ENCODE peak calls at places on chromosomes 16 and 17, in seven cellular contexts. V is EL; C is heart right ventricle; I is midbrain; X is kidney tubule cell; F is effector CD4-positive, alpha-beta T cell; N is hypothalamus. E is an unnamed sample.

GRCh38 chr17:48012151-48012520 is 25.5 kb downstream of the COPZ2 start:
- DNase-seq in V (peak), C (no peak), I (peak), X (peak), F (peak), N (peak), E (no peak)

GRCh38 chr17:34711646-34712045 is 132.3 kb downstream of the TMEM132E start:
- DNase-seq in V (no peak), C (no peak), I (no peak), X (no peak), F (no peak), N (no peak), E (peak)

GRCh38 chr17:42132941-42133340 is 10.3 kb downstream of the HSPB9 start:
- DNase-seq in V (peak), C (peak), I (peak), X (peak), F (no peak), N (peak), E (no peak)

GRCh38 chr16:2206780-2207433 is 1.7 kb downstream of the MLST8 start:
- DNase-seq in V (no peak), C (no peak), I (no peak), X (no peak), F (no peak), N (no peak), E (no peak)

GRCh38 chr16:25298165-25298872 is 40.7 kb upstream of the ZKSCAN2 start:
- DNase-seq in V (no peak), C (no peak), I (no peak), X (no peak), F (no peak), N (no peak), E (no peak)

GRCh38 chr17:78889525-78889924 is 13.5 kb downstream of the CEP295NL start:
- DNase-seq in V (no peak), C (no peak), I (no peak), X (no peak), F (no peak), N (no peak), E (no peak)

GRCh38 chr16:57475711-57476339 is 10.5 kb downstream of the DOK4 start:
- DNase-seq in V (peak), C (no peak), I (no peak), X (peak), F (peak), N (peak), E (peak)

GRCh38 chr17:8430966-8431365 is 4.7 kb upstream of the NDEL1 start:
- DNase-seq in V (peak), C (peak), I (no peak), X (peak), F (no peak), N (peak), E (no peak)

GRCh38 chr16:81221731-81222130 is 16.8 kb upstream of the BCO1 start:
- DNase-seq in V (no peak), C (no peak), I (no peak), X (no peak), F (no peak), N (no peak), E (no peak)

GRCh38 chr17:56699186-56699895 is 105.8 kb downstream of the NOG start:
- DNase-seq in V (peak), C (peak), I (no peak), X (peak), F (no peak), N (no peak), E (peak)

GRCh38 chr17:81811705-81812570 is 8.0 kb downstream of the GCGR start:
- DNase-seq in V (no peak), C (no peak), I (no peak), X (no peak), F (no peak), N (no peak), E (no peak)

GRCh38 chr17:77842148-77842905 is 116.2 kb upstream of the TNRC6C start:
- DNase-seq in V (peak), C (no peak), I (no peak), X (peak), F (no peak), N (no peak), E (no peak)

GRCh38 chr16:86762035-86762550 is 183.7 kb downstream of the FOXL1 start:
- DNase-seq in V (no peak), C (no peak), I (no peak), X (no peak), F (no peak), N (no peak), E (no peak)

GRCh38 chr17:81909966-81910839 is 996 bp downstream of the PCYT2 start:
- DNase-seq in V (peak), C (no peak), I (no peak), X (peak), F (no peak), N (no peak), E (peak)

GRCh38 chr16:58684001-58684353 is 593 bp downstream of the SLC38A7 start:
- DNase-seq in V (no peak), C (no peak), I (no peak), X (peak), F (no peak), N (no peak), E (peak)

GRCh38 chr16:9096416-9096952 is 5.0 kb downstream of the HAPSTR1 start:
- DNase-seq in V (no peak), C (no peak), I (no peak), X (no peak), F (no peak), N (no peak), E (no peak)

GRCh38 chr17:61997649-61998048 is 67.4 kb downstream of the MED13 start:
- DNase-seq in V (peak), C (no peak), I (no peak), X (peak), F (no peak), N (no peak), E (no peak)

GRCh38 chr16:52068447-52069074 is 478.4 kb downstream of the TOX3 start:
- DNase-seq in V (no peak), C (no peak), I (peak), X (peak), F (no peak), N (no peak), E (peak)

GRCh38 chr16:24085665-24086064 is 170.5 kb upstream of the CACNG3 start:
- DNase-seq in V (no peak), C (no peak), I (no peak), X (no peak), F (no peak), N (no peak), E (no peak)

GRCh38 chr17:19705771-19706770 is 10.3 kb downstream of the SLC47A2 start:
- DNase-seq in V (no peak), C (no peak), I (no peak), X (no peak), F (no peak), N (no peak), E (no peak)

GRCh38 chr16:715448-716249 is 731 bp downstream of the METRN start:
- DNase-seq in V (peak), C (no peak), I (peak), X (peak), F (no peak), N (no peak), E (no peak)

GRCh38 chr17:75238684-75239191 is 22.7 kb downstream of the GGA3 start:
- DNase-seq in V (peak), C (peak), I (peak), X (peak), F (peak), N (peak), E (peak)

GRCh38 chr16:81708459-81709368 is 70.4 kb upstream of the PLCG2 start:
- DNase-seq in V (no peak), C (no peak), I (peak), X (no peak), F (no peak), N (peak), E (no peak)

GRCh38 chr17:49573510-49574282 is 2.0 kb upstream of the NXPH3 start:
- DNase-seq in V (no peak), C (no peak), I (no peak), X (no peak), F (no peak), N (no peak), E (no peak)

GRCh38 chr16:88535181-88535856 is 34.9 kb upstream of the ZC3H18 start:
- DNase-seq in V (no peak), C (no peak), I (no peak), X (no peak), F (no peak), N (no peak), E (no peak)

GRCh38 chr16:3383045-3383448 is 17.8 kb downstream of the ZSCAN32 start:
- DNase-seq in V (no peak), C (no peak), I (no peak), X (no peak), F (no peak), N (no peak), E (no peak)

GRCh38 chr17:50050431-50051032 is 5.4 kb upstream of the ITGA3 start:
- DNase-seq in V (no peak), C (no peak), I (no peak), X (no peak), F (no peak), N (no peak), E (no peak)

E was measured in cerebellar cortex.